ENCODE peak calls at places on chromosomes 7 and 10, in four cellular contexts. K is HCT116, Q is hepatocyte, W is SK-N-SH. M is an unnamed sample.

GRCh38 chr10:80861882-80862281 is 324.2 kb downstream of the SH2D4B start:
- DNase-seq in K (no peak), Q (peak; percentile 11), W (no peak), M (no peak)

GRCh38 chr10:33743429-33743857 is 409.0 kb upstream of the NRP1 start:
- DNase-seq in K (no peak), Q (peak; percentile 61), W (no peak), M (no peak)

GRCh38 chr10:50605280-50606270 is 18.2 kb downstream of the SGMS1 start:
- DNase-seq in K (no peak), Q (peak; percentile 79), W (no peak), M (peak; percentile 99)

GRCh38 chr10:86657011-86657395 is 2.7 kb downstream of the OPN4 start:
- DNase-seq in K (no peak), Q (no peak), W (peak; percentile 14), M (no peak)

GRCh38 chr7:11699666-11700065 is 132.3 kb downstream of the THSD7A start:
- DNase-seq in K (no peak), Q (no peak), W (no peak), M (no peak)

GRCh38 chr10:34489973-34490372 is 325.1 kb downstream of the PARD3 start:
- DNase-seq in K (peak; percentile 29), Q (peak; percentile 41), W (no peak), M (peak; percentile 87)

GRCh38 chr7:27685893-27686292 is 23.2 kb upstream of the HIBADH start:
- DNase-seq in K (no peak), Q (no peak), W (no peak), M (no peak)

GRCh38 chr10:109166935-109167334 is 756.4 kb downstream of the XPNPEP1 start:
- DNase-seq in K (no peak), Q (no peak), W (no peak), M (peak; percentile 4)

GRCh38 chr10:65950075-65950474 is 975.8 kb upstream of the LRRTM3 start:
- DNase-seq in K (no peak), Q (no peak), W (no peak), M (peak; percentile 84)

GRCh38 chr7:151179287-151179860 is 7.7 kb downstream of the ASB10 start:
- DNase-seq in K (no peak), Q (no peak), W (peak; percentile 22), M (no peak)

GRCh38 chr7:2019693-2020511 is 212.8 kb downstream of the MAD1L1 start:
- DNase-seq in K (no peak), Q (peak; percentile 42), W (peak; percentile 48), M (no peak)

GRCh38 chr7:98562336-98563182 is 54.5 kb upstream of the NPTX2 start:
- DNase-seq in K (no peak), Q (no peak), W (peak; percentile 43), M (no peak)

GRCh38 chr7:150998341-150998740 is 7.5 kb downstream of the NOS3 start:
- DNase-seq in K (no peak), Q (no peak), W (peak; percentile 27), M (no peak)

GRCh38 chr7:12493407-12493806 is 77.1 kb upstream of the SCIN start:
- DNase-seq in K (no peak), Q (no peak), W (no peak), M (peak; percentile 74)

GRCh38 chr10:30185916-30186315 is 126.5 kb upstream of the JCAD start:
- DNase-seq in K (no peak), Q (no peak), W (no peak), M (peak; percentile 86)

GRCh38 chr10:15419279-15419874 is 48.3 kb upstream of the FAM171A1 start:
- DNase-seq in K (peak; percentile 48), Q (peak; percentile 75), W (peak; percentile 47), M (peak; percentile 43)

GRCh38 chr10:70974351-70974901 is 86.1 kb upstream of the PCBD1 start:
- DNase-seq in K (no peak), Q (peak; percentile 20), W (peak; percentile 30), M (peak; percentile 78)

GRCh38 chr7:156505876-156506275 is 134.7 kb upstream of the RNF32 start:
- DNase-seq in K (no peak), Q (no peak), W (no peak), M (no peak)

GRCh38 chr7:133481676-133482075 is 228.8 kb downstream of the EXOC4 start:
- DNase-seq in K (no peak), Q (peak; percentile 14), W (no peak), M (peak; percentile 64)

GRCh38 chr10:132532784-132533560 is 4.6 kb upstream of the INPP5A start:
- DNase-seq in K (peak; percentile 79), Q (no peak), W (no peak), M (peak; percentile 96)

GRCh38 chr10:104322416-104322782 is 15.9 kb downstream of the ITPRIP start:
- DNase-seq in K (no peak), Q (no peak), W (peak; percentile 50), M (no peak)

GRCh38 chr10:63672491-63672890 is 151.3 kb downstream of the REEP3 start:
- DNase-seq in K (no peak), Q (no peak), W (no peak), M (no peak)

GRCh38 chr10:101297901-101298451 is 56.0 kb upstream of the BTRC start:
- DNase-seq in K (peak; percentile 64), Q (peak; percentile 75), W (peak; percentile 61), M (peak; percentile 57)

GRCh38 chr10:5550250-5550545 is 25.4 kb downstream of the CALML3 start:
- DNase-seq in K (no peak), Q (no peak), W (no peak), M (no peak)

GRCh38 chr7:49852619-49853462 is 79.4 kb downstream of the VWC2 start:
- DNase-seq in K (peak; percentile 13), Q (peak; percentile 75), W (peak; percentile 68), M (peak; percentile 74)

GRCh38 chr10:112724404-112724991 is 225.5 kb upstream of the TCF7L2 start:
- DNase-seq in K (no peak), Q (no peak), W (no peak), M (no peak)

GRCh38 chr7:133539016-133539415 is 286.1 kb downstream of the EXOC4 start:
- DNase-seq in K (no peak), Q (no peak), W (no peak), M (no peak)

GRCh38 chr7:98186452-98187137 is 24.6 kb upstream of the BHLHA15 start:
- DNase-seq in K (no peak), Q (no peak), W (no peak), M (peak; percentile 38)

GRCh38 chr10:92688927-92689662 is 660 bp upstream of the HHEX start:
- DNase-seq in K (no peak), Q (peak; percentile 34), W (peak; percentile 73), M (peak; percentile 20)

GRCh38 chr7:28672397-28672797 is 260.1 kb downstream of the CREB5 start:
- DNase-seq in K (no peak), Q (no peak), W (peak; percentile 38), M (no peak)

GRCh38 chr7:46026741-46027140 is 105.7 kb upstream of the IGFBP3 start:
- DNase-seq in K (no peak), Q (no peak), W (no peak), M (no peak)

GRCh38 chr10:34626158-34626557 is 188.9 kb downstream of the PARD3 start:
- DNase-seq in K (no peak), Q (no peak), W (no peak), M (no peak)

GRCh38 chr10:11469575-11470391 is 141.7 kb downstream of the USP6NL start:
- DNase-seq in K (no peak), Q (no peak), W (no peak), M (no peak)

GRCh38 chr7:140594131-140594691 is 46.4 kb downstream of the DENND2A start:
- DNase-seq in K (no peak), Q (no peak), W (no peak), M (no peak)

GRCh38 chr7:144513332-144513731 is 109.8 kb upstream of the NOBOX start:
- DNase-seq in K (peak; percentile 35), Q (peak; percentile 35), W (no peak), M (peak; percentile 40)

GRCh38 chr7:94997547-94997946 is 90.2 kb downstream of the PPP1R9A start:
- DNase-seq in K (no peak), Q (no peak), W (no peak), M (no peak)

GRCh38 chr10:79013406-79013805 is 55.4 kb upstream of the ZMIZ1 start:
- DNase-seq in K (no peak), Q (no peak), W (no peak), M (no peak)

GRCh38 chr10:100072514-100072913 is 9.2 kb downstream of the CPN1 start:
- DNase-seq in K (no peak), Q (no peak), W (no peak), M (peak; percentile 4)

GRCh38 chr10:100081075-100082001 is at the start of gene CPN1:
- DNase-seq in K (no peak), Q (peak; percentile 11), W (no peak), M (no peak)

GRCh38 chr10:100076750-100077149 is 4.9 kb downstream of the CPN1 start:
- DNase-seq in K (no peak), Q (no peak), W (no peak), M (no peak)

GRCh38 chr10:100075426-100076220 is 6.0 kb downstream of the CPN1 start:
- DNase-seq in K (no peak), Q (no peak), W (no peak), M (no peak)
- TF ChIP-seq EZH2phosphoT487 in K (no peak), Q (no peak), W (no peak), M (no peak)

GRCh38 chr7:79619216-79619615 is 165.7 kb upstream of the MAGI2 start:
- DNase-seq in K (no peak), Q (no peak), W (no peak), M (no peak)

GRCh38 chr7:79615871-79616640 is 162.6 kb upstream of the MAGI2 start:
- DNase-seq in K (no peak), Q (no peak), W (no peak), M (peak; percentile 32)

GRCh38 chr7:79622781-79623180 is 169.3 kb upstream of the MAGI2 start:
- DNase-seq in K (peak; percentile 4), Q (no peak), W (no peak), M (peak; percentile 83)

GRCh38 chr7:79624336-79624735 is 170.9 kb upstream of the MAGI2 start:
- DNase-seq in K (no peak), Q (no peak), W (no peak), M (peak; percentile 73)

GRCh38 chr7:79620291-79620690 is 166.8 kb upstream of the MAGI2 start:
- DNase-seq in K (no peak), Q (peak; percentile 8), W (no peak), M (peak; percentile 80)
- H2AFZ ChIP-seq in K (peak overlapping the region; percentile 29), Q (no peak overlapping the region), W (no peak overlapping the region), M (no peak overlapping the region)

GRCh38 chr7:121163699-121164098 is 165.1 kb upstream of the WNT16 start:
- DNase-seq in K (no peak), Q (no peak), W (no peak), M (no peak)

GRCh38 chr7:121164247-121164646 is 164.6 kb upstream of the WNT16 start:
- DNase-seq in K (no peak), Q (no peak), W (no peak), M (no peak)

GRCh38 chr7:121167971-121168370 is 160.8 kb upstream of the WNT16 start:
- DNase-seq in K (no peak), Q (no peak), W (no peak), M (no peak)

GRCh38 chr7:121169469-121169868 is 159.3 kb upstream of the WNT16 start:
- DNase-seq in K (no peak), Q (no peak), W (no peak), M (no peak)

DNA sequence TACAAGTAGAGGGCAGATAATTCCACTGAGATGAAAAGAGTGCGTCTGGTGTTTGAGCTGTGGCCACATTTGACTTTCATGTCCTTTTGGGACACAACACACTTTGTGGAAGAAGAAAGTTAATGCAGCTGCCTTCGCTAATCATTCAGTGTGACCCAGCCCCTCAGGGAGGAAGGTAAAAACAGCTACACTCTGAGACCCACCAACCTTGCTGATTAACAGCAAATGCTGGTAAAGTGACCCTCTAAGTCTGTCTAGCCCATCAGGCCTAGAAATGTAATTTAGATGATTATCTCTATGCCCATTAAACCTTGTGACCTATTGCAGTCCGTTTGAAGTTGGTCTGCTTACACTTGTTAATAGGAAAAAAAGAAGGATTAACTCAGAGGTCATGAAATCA is 161.9 kb upstream of the WNT16 start:
- DNase-seq in K (no peak), Q (no peak), W (peak; percentile 33), M (no peak)
- H3K27ac ChIP-seq in K (no peak overlapping the region), Q (no peak overlapping the region), W (peak overlapping the region; percentile 85), M (no peak overlapping the region)

GRCh38 chr7:103059471-103059870 is 15.1 kb downstream of the FBXL13 start:
- DNase-seq in K (no peak), Q (no peak), W (no peak), M (no peak)
- TF ChIP-seq EZH2phosphoT487 in K (no peak), Q (no peak), W (no peak), M (no peak)